ENCODE peak calls at places on chromosomes 7 and 10, in ten cellular contexts. One of them, this sample, is unnamed.

GRCh38 chr7:148622887-148623585 is 32.5 kb downstream of the C7orf33 start:
- DNase-seq in tibial nerve: no peak
- DNase-seq in ovary: no peak
- DNase-seq in CD8-positive, alpha-beta memory T cell: no peak
- DNase-seq in lung: no peak
- DNase-seq in endodermal cell: no peak
- DNase-seq in transverse colon: no peak
- DNase-seq in AG09309: no peak
- DNase-seq in tibial artery: no peak
- DNase-seq in fibroblast of mammary gland: no peak
- DNase-seq in this sample: no peak

GRCh38 chr7:155803418-155804376 is 8.6 kb downstream of the SHH start:
- DNase-seq in tibial nerve: no peak
- DNase-seq in ovary: no peak
- DNase-seq in CD8-positive, alpha-beta memory T cell: no peak
- DNase-seq in lung: peak; percentile 89
- DNase-seq in endodermal cell: peak; percentile 90
- DNase-seq in transverse colon: peak; percentile 82
- DNase-seq in AG09309: no peak
- DNase-seq in tibial artery: no peak
- DNase-seq in fibroblast of mammary gland: no peak
- DNase-seq in this sample: no peak

GRCh38 chr10:82377608-82378007 is 502.6 kb downstream of the NRG3 start:
- DNase-seq in tibial nerve: no peak
- DNase-seq in ovary: no peak
- DNase-seq in CD8-positive, alpha-beta memory T cell: no peak
- DNase-seq in lung: no peak
- DNase-seq in endodermal cell: peak; percentile 71
- DNase-seq in transverse colon: no peak
- DNase-seq in AG09309: no peak
- DNase-seq in tibial artery: no peak
- DNase-seq in fibroblast of mammary gland: peak; percentile 55
- DNase-seq in this sample: no peak

GRCh38 chr7:93923946-93924345 is 2.4 kb downstream of the GNG11 start:
- DNase-seq in tibial nerve: no peak
- DNase-seq in ovary: no peak
- DNase-seq in CD8-positive, alpha-beta memory T cell: no peak
- DNase-seq in lung: no peak
- DNase-seq in endodermal cell: no peak
- DNase-seq in transverse colon: no peak
- DNase-seq in AG09309: no peak
- DNase-seq in tibial artery: no peak
- DNase-seq in fibroblast of mammary gland: peak; percentile 33
- DNase-seq in this sample: no peak

GRCh38 chr7:6271694-6272371 is 591 bp downstream of the CYTH3 start:
- DNase-seq in tibial nerve: no peak
- DNase-seq in ovary: peak; percentile 34
- DNase-seq in CD8-positive, alpha-beta memory T cell: peak; percentile 26
- DNase-seq in lung: no peak
- DNase-seq in endodermal cell: peak; percentile 72
- DNase-seq in transverse colon: peak; percentile 28
- DNase-seq in AG09309: no peak
- DNase-seq in tibial artery: peak; percentile 69
- DNase-seq in fibroblast of mammary gland: no peak
- DNase-seq in this sample: peak; percentile 29

GRCh38 chr7:92621026-92621540 is 30.9 kb upstream of the FAM133B start:
- DNase-seq in tibial nerve: peak; percentile 26
- DNase-seq in ovary: peak; percentile 69
- DNase-seq in CD8-positive, alpha-beta memory T cell: peak; percentile 61
- DNase-seq in lung: peak; percentile 67
- DNase-seq in endodermal cell: peak; percentile 71
- DNase-seq in transverse colon: peak; percentile 76
- DNase-seq in AG09309: peak; percentile 91
- DNase-seq in tibial artery: peak; percentile 76
- DNase-seq in fibroblast of mammary gland: peak; percentile 94
- DNase-seq in this sample: peak; percentile 28

GRCh38 chr10:93579985-93580711 is 13.7 kb downstream of the FFAR4 start:
- DNase-seq in tibial nerve: no peak
- DNase-seq in ovary: no peak
- DNase-seq in CD8-positive, alpha-beta memory T cell: no peak
- DNase-seq in lung: no peak
- DNase-seq in endodermal cell: no peak
- DNase-seq in transverse colon: no peak
- DNase-seq in AG09309: no peak
- DNase-seq in tibial artery: no peak
- DNase-seq in fibroblast of mammary gland: no peak
- DNase-seq in this sample: no peak

GRCh38 chr7:121504478-121504877 is 108.4 kb upstream of the FAM3C start:
- DNase-seq in tibial nerve: no peak
- DNase-seq in ovary: no peak
- DNase-seq in CD8-positive, alpha-beta memory T cell: no peak
- DNase-seq in lung: no peak
- DNase-seq in endodermal cell: peak; percentile 61
- DNase-seq in transverse colon: no peak
- DNase-seq in AG09309: peak; percentile 68
- DNase-seq in tibial artery: no peak
- DNase-seq in fibroblast of mammary gland: peak; percentile 87
- DNase-seq in this sample: no peak

GRCh38 chr10:61904711-61905445 is 3.4 kb downstream of the ARID5B start:
- DNase-seq in tibial nerve: no peak
- DNase-seq in ovary: no peak
- DNase-seq in CD8-positive, alpha-beta memory T cell: no peak
- DNase-seq in lung: no peak
- DNase-seq in endodermal cell: peak; percentile 57
- DNase-seq in transverse colon: peak; percentile 30
- DNase-seq in AG09309: peak; percentile 52
- DNase-seq in tibial artery: no peak
- DNase-seq in fibroblast of mammary gland: peak; percentile 90
- DNase-seq in this sample: no peak

GRCh38 chr7:100166966-100167911 is 1.2 kb downstream of the GAL3ST4 start:
- DNase-seq in tibial nerve: no peak
- DNase-seq in ovary: no peak
- DNase-seq in CD8-positive, alpha-beta memory T cell: no peak
- DNase-seq in lung: no peak
- DNase-seq in endodermal cell: peak; percentile 61
- DNase-seq in transverse colon: no peak
- DNase-seq in AG09309: no peak
- DNase-seq in tibial artery: no peak
- DNase-seq in fibroblast of mammary gland: no peak
- DNase-seq in this sample: no peak

GRCh38 chr10:127966875-127967274 is 60.0 kb downstream of the PTPRE start:
- DNase-seq in tibial nerve: no peak
- DNase-seq in ovary: no peak
- DNase-seq in CD8-positive, alpha-beta memory T cell: no peak
- DNase-seq in lung: no peak
- DNase-seq in endodermal cell: no peak
- DNase-seq in transverse colon: no peak
- DNase-seq in AG09309: no peak
- DNase-seq in tibial artery: no peak
- DNase-seq in fibroblast of mammary gland: no peak
- DNase-seq in this sample: no peak

GRCh38 chr7:136405931-136406777 is 429.0 kb upstream of the MTPN start:
- DNase-seq in tibial nerve: peak; percentile 28
- DNase-seq in ovary: no peak
- DNase-seq in CD8-positive, alpha-beta memory T cell: no peak
- DNase-seq in lung: no peak
- DNase-seq in endodermal cell: peak; percentile 81
- DNase-seq in transverse colon: peak; percentile 20
- DNase-seq in AG09309: peak; percentile 32
- DNase-seq in tibial artery: no peak
- DNase-seq in fibroblast of mammary gland: peak; percentile 52
- DNase-seq in this sample: no peak

GRCh38 chr10:106576534-106576933 is 588.0 kb downstream of the SORCS1 start:
- DNase-seq in tibial nerve: no peak
- DNase-seq in ovary: no peak
- DNase-seq in CD8-positive, alpha-beta memory T cell: no peak
- DNase-seq in lung: no peak
- DNase-seq in endodermal cell: no peak
- DNase-seq in transverse colon: no peak
- DNase-seq in AG09309: no peak
- DNase-seq in tibial artery: no peak
- DNase-seq in fibroblast of mammary gland: no peak
- DNase-seq in this sample: no peak

DNA sequence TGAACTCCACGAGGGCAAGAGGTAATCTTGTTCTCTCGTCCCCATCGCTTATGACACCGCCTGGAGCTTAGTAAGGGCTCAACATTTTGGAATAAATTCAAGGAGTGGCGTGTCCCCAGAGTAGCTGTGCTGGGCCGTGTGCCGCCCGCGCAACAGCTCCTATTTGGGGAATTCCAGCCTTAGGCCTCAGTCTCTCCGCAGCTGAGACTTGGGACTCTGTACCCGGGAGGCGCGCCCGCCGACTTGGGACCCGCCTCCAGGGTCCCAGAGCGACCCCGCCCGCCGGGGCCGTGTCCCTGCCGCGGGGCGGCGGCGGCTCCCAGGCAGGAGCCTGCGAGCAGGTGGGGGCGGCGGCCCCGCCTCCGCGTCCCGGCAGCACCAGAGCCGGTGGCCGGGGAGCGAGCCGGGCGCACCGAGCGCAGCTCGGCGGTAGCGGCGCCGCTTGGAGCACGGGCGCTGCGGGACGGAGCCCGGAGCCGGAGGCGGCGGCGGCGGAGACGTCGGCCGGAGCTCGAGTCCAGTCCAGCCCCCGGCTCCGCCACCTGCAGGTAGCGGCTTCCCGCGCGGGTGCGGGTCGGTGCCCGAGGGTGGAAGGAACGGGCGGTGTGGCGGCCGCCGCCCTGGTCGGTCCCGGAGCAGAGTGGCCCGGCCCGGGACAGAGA is at the start of gene WIPF3:
- DNase-seq in tibial nerve: no peak
- DNase-seq in ovary: peak; percentile 66
- DNase-seq in CD8-positive, alpha-beta memory T cell: no peak
- DNase-seq in lung: no peak
- DNase-seq in endodermal cell: peak; percentile 86
- DNase-seq in transverse colon: peak; percentile 52
- DNase-seq in AG09309: no peak
- DNase-seq in tibial artery: peak; percentile 71
- DNase-seq in fibroblast of mammary gland: no peak
- DNase-seq in this sample: peak; percentile 43
- H3K4me3 ChIP-seq in tibial nerve: peak within 1 kb of the TSS; percentile 56
- H3K4me3 ChIP-seq in ovary: peak within 1 kb of the TSS; percentile 58
- H3K4me3 ChIP-seq in CD8-positive, alpha-beta memory T cell: no peak within 1 kb of the TSS
- H3K4me3 ChIP-seq in lung: peak within 1 kb of the TSS; percentile 39
- H3K4me3 ChIP-seq in endodermal cell: peak within 1 kb of the TSS; percentile 81
- H3K4me3 ChIP-seq in transverse colon: peak within 1 kb of the TSS; percentile 61
- H3K4me3 ChIP-seq in AG09309: no peak within 1 kb of the TSS
- H3K4me3 ChIP-seq in tibial artery: peak within 1 kb of the TSS; percentile 67
- H3K4me3 ChIP-seq in fibroblast of mammary gland: no peak within 1 kb of the TSS
- H3K4me3 ChIP-seq in this sample: peak within 1 kb of the TSS; percentile 81

GRCh38 chr7:101201695-101202602 is 1.1 kb upstream of the MOGAT3 start:
- DNase-seq in tibial nerve: no peak
- DNase-seq in ovary: no peak
- DNase-seq in CD8-positive, alpha-beta memory T cell: no peak
- DNase-seq in lung: no peak
- DNase-seq in endodermal cell: peak; percentile 78
- DNase-seq in transverse colon: peak; percentile 82
- DNase-seq in AG09309: no peak
- DNase-seq in tibial artery: no peak
- DNase-seq in fibroblast of mammary gland: no peak
- DNase-seq in this sample: no peak
- H3K4me3 ChIP-seq in tibial nerve: peak overlapping the region; percentile 11
- H3K4me3 ChIP-seq in ovary: no peak overlapping the region
- H3K4me3 ChIP-seq in CD8-positive, alpha-beta memory T cell: no peak overlapping the region
- H3K4me3 ChIP-seq in lung: no peak overlapping the region
- H3K4me3 ChIP-seq in endodermal cell: no peak overlapping the region
- H3K4me3 ChIP-seq in transverse colon: peak overlapping the region; percentile 35
- H3K4me3 ChIP-seq in AG09309: no peak overlapping the region
- H3K4me3 ChIP-seq in tibial artery: no peak overlapping the region
- H3K4me3 ChIP-seq in fibroblast of mammary gland: no peak overlapping the region
- H3K4me3 ChIP-seq in this sample: peak overlapping the region; percentile 42

GRCh38 chr7:88309845-88310244 is 3.2 kb upstream of the STEAP4 start:
- DNase-seq in tibial nerve: peak; percentile 39
- DNase-seq in ovary: no peak
- DNase-seq in CD8-positive, alpha-beta memory T cell: no peak
- DNase-seq in lung: no peak
- DNase-seq in endodermal cell: no peak
- DNase-seq in transverse colon: no peak
- DNase-seq in AG09309: no peak
- DNase-seq in tibial artery: no peak
- DNase-seq in fibroblast of mammary gland: peak; percentile 85
- DNase-seq in this sample: no peak

GRCh38 chr7:88305044-88305443 is 1.6 kb downstream of the STEAP4 start:
- DNase-seq in tibial nerve: no peak
- DNase-seq in ovary: no peak
- DNase-seq in CD8-positive, alpha-beta memory T cell: no peak
- DNase-seq in lung: no peak
- DNase-seq in endodermal cell: no peak
- DNase-seq in transverse colon: no peak
- DNase-seq in AG09309: no peak
- DNase-seq in tibial artery: no peak
- DNase-seq in fibroblast of mammary gland: no peak
- DNase-seq in this sample: no peak

GRCh38 chr7:88307841-88308240 is 1.1 kb upstream of the STEAP4 start:
- DNase-seq in tibial nerve: no peak
- DNase-seq in ovary: no peak
- DNase-seq in CD8-positive, alpha-beta memory T cell: no peak
- DNase-seq in lung: no peak
- DNase-seq in endodermal cell: no peak
- DNase-seq in transverse colon: no peak
- DNase-seq in AG09309: no peak
- DNase-seq in tibial artery: no peak
- DNase-seq in fibroblast of mammary gland: no peak
- DNase-seq in this sample: no peak

GRCh38 chr7:88307412-88307811 is 718 bp upstream of the STEAP4 start:
- DNase-seq in tibial nerve: no peak
- DNase-seq in ovary: no peak
- DNase-seq in CD8-positive, alpha-beta memory T cell: no peak
- DNase-seq in lung: no peak
- DNase-seq in endodermal cell: no peak
- DNase-seq in transverse colon: no peak
- DNase-seq in AG09309: no peak
- DNase-seq in tibial artery: no peak
- DNase-seq in fibroblast of mammary gland: peak; percentile 41
- DNase-seq in this sample: no peak

DNA sequence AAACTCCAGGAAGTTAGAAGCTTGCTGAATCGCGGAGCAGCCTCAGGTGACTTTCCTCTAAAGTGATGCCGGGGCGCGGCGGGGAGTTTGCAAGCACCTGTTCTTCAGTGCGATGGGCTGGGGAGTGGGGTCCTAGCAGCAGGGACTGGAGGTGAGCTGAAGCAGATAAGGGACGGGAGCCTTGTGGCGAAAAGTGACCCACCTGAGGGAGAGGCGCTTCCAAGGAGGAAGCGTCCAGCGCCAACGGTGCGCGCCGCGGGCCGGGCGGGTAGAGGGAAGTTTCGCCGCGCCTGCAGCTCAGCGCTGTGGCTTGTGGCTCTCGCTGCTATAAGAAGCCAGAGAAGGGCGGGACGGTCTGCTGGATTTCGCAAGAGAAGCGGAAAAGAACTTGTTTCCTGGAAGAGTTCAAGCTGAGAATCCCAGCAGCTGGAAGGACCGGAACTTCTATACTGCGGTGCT is at the start of gene STEAP4:
- DNase-seq in tibial nerve: peak; percentile 84
- DNase-seq in ovary: peak; percentile 17
- DNase-seq in CD8-positive, alpha-beta memory T cell: no peak
- DNase-seq in lung: peak; percentile 86
- DNase-seq in endodermal cell: peak; percentile 84
- DNase-seq in transverse colon: peak; percentile 83
- DNase-seq in AG09309: no peak
- DNase-seq in tibial artery: peak; percentile 85
- DNase-seq in fibroblast of mammary gland: peak; percentile 89
- DNase-seq in this sample: peak; percentile 83
- H3K4me3 ChIP-seq in tibial nerve: peak within 1 kb of the TSS; percentile 53
- H3K4me3 ChIP-seq in ovary: peak within 1 kb of the TSS; percentile 24
- H3K4me3 ChIP-seq in CD8-positive, alpha-beta memory T cell: no peak within 1 kb of the TSS
- H3K4me3 ChIP-seq in lung: peak within 1 kb of the TSS; percentile 30
- H3K4me3 ChIP-seq in endodermal cell: peak within 1 kb of the TSS; percentile 74
- H3K4me3 ChIP-seq in transverse colon: peak within 1 kb of the TSS; percentile 22
- H3K4me3 ChIP-seq in AG09309: no peak within 1 kb of the TSS
- H3K4me3 ChIP-seq in tibial artery: peak within 1 kb of the TSS; percentile 31
- H3K4me3 ChIP-seq in fibroblast of mammary gland: peak within 1 kb of the TSS; percentile 55
- H3K4me3 ChIP-seq in this sample: peak within 1 kb of the TSS; percentile 70

GRCh38 chr7:106775975-106776607 is 89.0 kb upstream of the PIK3CG start:
- DNase-seq in tibial nerve: no peak
- DNase-seq in ovary: no peak
- DNase-seq in CD8-positive, alpha-beta memory T cell: no peak
- DNase-seq in lung: no peak
- DNase-seq in endodermal cell: no peak
- DNase-seq in transverse colon: no peak
- DNase-seq in AG09309: no peak
- DNase-seq in tibial artery: no peak
- DNase-seq in fibroblast of mammary gland: no peak
- DNase-seq in this sample: no peak
- H3K4me3 ChIP-seq in tibial nerve: no peak overlapping the region
- H3K4me3 ChIP-seq in ovary: no peak overlapping the region
- H3K4me3 ChIP-seq in CD8-positive, alpha-beta memory T cell: no peak overlapping the region
- H3K4me3 ChIP-seq in lung: no peak overlapping the region
- H3K4me3 ChIP-seq in endodermal cell: no peak overlapping the region
- H3K4me3 ChIP-seq in transverse colon: no peak overlapping the region
- H3K4me3 ChIP-seq in AG09309: no peak overlapping the region
- H3K4me3 ChIP-seq in tibial artery: no peak overlapping the region
- H3K4me3 ChIP-seq in fibroblast of mammary gland: no peak overlapping the region
- H3K4me3 ChIP-seq in this sample: no peak overlapping the region

This sample was measured in left ventricle myocardium inferior.